ENCODE peak calls at places on chromosomes 5 and 9, in four cellular contexts. One of them, this sample, is unnamed.

GRCh38 chr9:111147021-111147420 is 108.8 kb upstream of the LPAR1 start:
- DNase-seq in amniotic stem cell: no peak
- DNase-seq in NCI-H1105 treated with DMSO at 0.1 percent for 48 hours: no peak
- DNase-seq in prostate gland: no peak
- DNase-seq in this sample: no peak

GRCh38 chr5:883475-884181 is 9.0 kb downstream of the BRD9 start:
- DNase-seq in amniotic stem cell: no peak
- DNase-seq in NCI-H1105 treated with DMSO at 0.1 percent for 48 hours: no peak
- DNase-seq in prostate gland: no peak
- DNase-seq in this sample: no peak

GRCh38 chr9:92033307-92033706 is 81.9 kb downstream of the SPTLC1 start:
- DNase-seq in amniotic stem cell: no peak
- DNase-seq in NCI-H1105 treated with DMSO at 0.1 percent for 48 hours: no peak
- DNase-seq in prostate gland: no peak
- DNase-seq in this sample: no peak

GRCh38 chr9:38435526-38435925 is 11.3 kb upstream of the IGFBPL1 start:
- DNase-seq in amniotic stem cell: no peak
- DNase-seq in NCI-H1105 treated with DMSO at 0.1 percent for 48 hours: no peak
- DNase-seq in prostate gland: no peak
- DNase-seq in this sample: no peak

GRCh38 chr9:134545213-134546211 is 96.1 kb upstream of the COL5A1 start:
- DNase-seq in amniotic stem cell: peak
- DNase-seq in NCI-H1105 treated with DMSO at 0.1 percent for 48 hours: no peak
- DNase-seq in prostate gland: no peak
- DNase-seq in this sample: no peak

GRCh38 chr5:5700549-5700948 is 278.1 kb downstream of the ICE1 start:
- DNase-seq in amniotic stem cell: no peak
- DNase-seq in NCI-H1105 treated with DMSO at 0.1 percent for 48 hours: no peak
- DNase-seq in prostate gland: no peak
- DNase-seq in this sample: no peak

GRCh38 chr9:96141666-96142065 is 160.3 kb downstream of the HSD17B3 start:
- DNase-seq in amniotic stem cell: no peak
- DNase-seq in NCI-H1105 treated with DMSO at 0.1 percent for 48 hours: no peak
- DNase-seq in prostate gland: no peak
- DNase-seq in this sample: no peak

GRCh38 chr5:77892061-77893010 is 116.2 kb upstream of the TBCA start:
- DNase-seq in amniotic stem cell: no peak
- DNase-seq in NCI-H1105 treated with DMSO at 0.1 percent for 48 hours: no peak
- DNase-seq in prostate gland: no peak
- DNase-seq in this sample: no peak

GRCh38 chr5:180575571-180575970 is 15.7 kb downstream of the SCGB3A1 start:
- DNase-seq in amniotic stem cell: no peak
- DNase-seq in NCI-H1105 treated with DMSO at 0.1 percent for 48 hours: no peak
- DNase-seq in prostate gland: no peak
- DNase-seq in this sample: no peak

GRCh38 chr5:142929602-142930001 is 159.4 kb downstream of the ARHGAP26 start:
- DNase-seq in amniotic stem cell: no peak
- DNase-seq in NCI-H1105 treated with DMSO at 0.1 percent for 48 hours: no peak
- DNase-seq in prostate gland: no peak
- DNase-seq in this sample: no peak

GRCh38 chr5:90307386-90308181 is 102.0 kb downstream of the CETN3 start:
- DNase-seq in amniotic stem cell: no peak
- DNase-seq in NCI-H1105 treated with DMSO at 0.1 percent for 48 hours: peak
- DNase-seq in prostate gland: no peak
- DNase-seq in this sample: no peak

GRCh38 chr5:146290318-146290717 is 48.3 kb upstream of the POU4F3 start:
- DNase-seq in amniotic stem cell: no peak
- DNase-seq in NCI-H1105 treated with DMSO at 0.1 percent for 48 hours: no peak
- DNase-seq in prostate gland: no peak
- DNase-seq in this sample: no peak

GRCh38 chr9:91913986-91914385 is 36.0 kb downstream of the ROR2 start:
- DNase-seq in amniotic stem cell: no peak
- DNase-seq in NCI-H1105 treated with DMSO at 0.1 percent for 48 hours: no peak
- DNase-seq in prostate gland: no peak
- DNase-seq in this sample: no peak

GRCh38 chr5:149792540-149792939 is 62.4 kb downstream of the PPARGC1B start:
- DNase-seq in amniotic stem cell: no peak
- DNase-seq in NCI-H1105 treated with DMSO at 0.1 percent for 48 hours: no peak
- DNase-seq in prostate gland: no peak
- DNase-seq in this sample: no peak

GRCh38 chr9:91071185-91071990 is 269.8 kb downstream of the SYK start:
- DNase-seq in amniotic stem cell: no peak
- DNase-seq in NCI-H1105 treated with DMSO at 0.1 percent for 48 hours: no peak
- DNase-seq in prostate gland: no peak
- DNase-seq in this sample: peak

GRCh38 chr9:110543631-110544051 is 35.9 kb downstream of the SVEP1 start:
- DNase-seq in amniotic stem cell: no peak
- DNase-seq in NCI-H1105 treated with DMSO at 0.1 percent for 48 hours: peak
- DNase-seq in prostate gland: no peak
- DNase-seq in this sample: no peak

GRCh38 chr9:69758001-69758730 is 1.6 kb downstream of the PTAR1 start:
- DNase-seq in amniotic stem cell: no peak
- DNase-seq in NCI-H1105 treated with DMSO at 0.1 percent for 48 hours: peak
- DNase-seq in prostate gland: no peak
- DNase-seq in this sample: no peak

GRCh38 chr9:82021198-82021597 is 32.6 kb downstream of the SPATA31D1 start:
- DNase-seq in amniotic stem cell: peak
- DNase-seq in NCI-H1105 treated with DMSO at 0.1 percent for 48 hours: no peak
- DNase-seq in prostate gland: peak
- DNase-seq in this sample: no peak